ENCODE peak calls at places on chromosome 21, in five cellular contexts. P, C, X, V and R are unnamed samples.

GRCh38 chr21:45974073-45975016 is 7.2 kb upstream of the COL6A1 start:
- DNase-seq in C (no peak), V (peak), X (peak), P (no peak), R (peak)

GRCh38 chr21:37149411-37149810 is 76.4 kb downstream of the TTC3 start:
- DNase-seq in V (peak), P (no peak), C (no peak), X (no peak), R (no peak)

GRCh38 chr21:38170283-38170682 is 86.5 kb upstream of the KCNJ15 start:
- DNase-seq in X (no peak), V (peak), P (peak), C (no peak), R (no peak)

GRCh38 chr21:27062441-27062840 is 95.6 kb upstream of the ADAMTS5 start:
- DNase-seq in C (no peak), V (no peak), X (no peak), P (no peak), R (no peak)

GRCh38 chr21:15759469-15759868 is 29.7 kb downstream of the USP25 start:
- DNase-seq in V (no peak), C (no peak), P (no peak), X (no peak), R (no peak)

GRCh38 chr21:35476616-35477395 is 427.7 kb upstream of the RUNX1 start:
- DNase-seq in V (peak), P (no peak), C (no peak), X (no peak), R (no peak)

GRCh38 chr21:44407493-44407892 is 47.8 kb upstream of the LRRC3 start:
- DNase-seq in X (no peak), V (no peak), C (no peak), P (no peak), R (no peak)

GRCh38 chr21:45531393-45532215 is 10.6 kb downstream of the SLC19A1 start:
- DNase-seq in C (no peak), P (no peak), X (peak), V (no peak), R (no peak)

GRCh38 chr21:43192501-43193081 is 23.8 kb downstream of the CRYAA start:
- DNase-seq in P (no peak), V (no peak), C (no peak), X (peak), R (no peak)

GRCh38 chr21:33069243-33069642 is 698 bp upstream of the OLIG1 start:
- DNase-seq in P (no peak), X (no peak), V (no peak), C (no peak), R (no peak)

GRCh38 chr21:33069645-33069993 is 322 bp upstream of the OLIG1 start:
- DNase-seq in C (no peak), P (no peak), X (no peak), V (no peak), R (no peak)

GRCh38 chr21:33069994-33070811 is at the start of gene OLIG1:
- DNase-seq in V (peak), P (peak), C (peak), X (peak), R (no peak)

GRCh38 chr21:33070921-33071877 is 1.3 kb downstream of the OLIG1 start:
- DNase-seq in C (no peak), P (no peak), X (peak), V (peak), R (no peak)

DNA sequence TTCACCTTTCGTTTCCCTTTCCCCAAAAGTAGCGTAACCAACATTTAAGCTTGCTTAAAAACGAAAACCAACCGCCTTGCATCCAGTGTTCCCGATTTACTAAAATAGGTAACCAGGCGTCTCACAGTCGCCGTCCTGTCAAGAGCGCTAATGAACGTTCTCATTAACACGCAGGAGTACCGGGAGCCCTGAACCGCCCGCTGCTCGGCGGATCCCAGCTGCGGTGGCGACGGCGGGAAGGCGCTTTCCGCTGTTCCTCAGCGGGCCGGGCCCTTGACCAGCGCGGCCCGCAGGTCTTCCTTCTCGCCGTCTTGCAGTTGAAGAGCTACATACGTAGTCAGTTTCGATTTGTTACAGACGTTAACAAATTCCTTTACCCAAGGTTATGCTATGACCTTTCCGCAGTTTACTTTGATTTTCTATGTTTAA is 2.0 kb downstream of the OLIG1 start:
- DNase-seq in C (no peak), X (no peak), P (no peak), V (peak), R (no peak)
- H3K4me3 ChIP-seq in C (no peak), X (peak), P (peak), V (no peak), R (peak)

DNA sequence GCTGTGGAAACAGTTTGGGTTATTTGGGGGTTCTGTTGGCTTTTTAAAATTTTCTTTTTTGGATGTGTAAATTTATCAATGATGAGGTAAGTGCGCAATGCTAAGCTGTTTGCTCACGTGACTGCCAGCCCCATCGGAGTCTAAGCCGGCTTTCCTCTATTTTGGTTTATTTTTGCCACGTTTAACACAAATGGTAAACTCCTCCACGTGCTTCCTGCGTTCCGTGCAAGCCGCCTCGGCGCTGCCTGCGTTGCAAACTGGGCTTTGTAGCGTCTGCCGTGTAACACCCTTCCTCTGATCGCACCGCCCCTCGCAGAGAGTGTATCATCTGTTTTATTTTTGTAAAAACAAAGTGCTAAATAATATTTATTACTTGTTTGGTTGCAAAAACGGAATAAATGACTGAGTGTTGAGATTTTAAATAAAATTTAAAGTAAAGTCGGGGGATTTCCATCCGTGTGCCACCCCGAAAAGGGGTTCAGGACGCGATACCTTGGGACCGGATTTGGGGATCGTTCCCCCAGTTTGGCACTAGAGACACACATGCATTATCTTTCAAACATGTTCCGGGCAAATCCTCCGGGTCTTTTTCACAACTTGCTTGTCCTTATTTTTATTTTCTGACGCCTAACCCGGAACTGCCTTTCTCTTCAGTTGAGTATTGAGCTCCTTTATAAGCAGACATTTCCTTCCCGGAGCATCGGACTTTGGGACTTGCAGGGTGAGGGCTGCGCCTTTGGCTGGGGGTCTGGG is 3.2 kb downstream of the OLIG2 start:
- DNase-seq in V (no peak), P (no peak), C (no peak), X (no peak), R (no peak)
- H3K4me3 ChIP-seq in V (no peak), P (peak), C (no peak), X (no peak), R (peak)

DNA sequence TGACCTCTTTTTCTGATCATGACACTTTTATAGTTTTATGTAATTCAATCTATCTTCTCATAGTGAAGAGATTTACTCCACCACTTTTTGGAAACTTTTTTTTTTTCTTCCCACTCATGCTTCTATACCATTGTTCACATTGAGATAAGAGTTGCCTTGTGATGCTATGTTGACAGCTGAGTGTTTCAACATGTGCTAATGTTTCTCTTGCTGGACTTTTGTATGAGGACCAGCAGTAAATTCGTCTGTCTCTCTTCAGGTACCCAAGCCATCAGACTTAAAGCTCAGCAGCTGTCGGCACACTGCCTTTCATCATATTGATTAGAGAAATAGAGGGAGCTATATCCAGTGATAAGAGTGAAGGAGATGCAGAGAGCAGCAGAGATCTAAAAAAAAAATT is 227.0 kb downstream of the GRIK1 start:
- DNase-seq in P (no peak), X (no peak), C (no peak), V (no peak), R (no peak)
- H3K4me3 ChIP-seq in P (no peak), X (no peak), C (no peak), V (no peak), R (no peak)

GRCh38 chr21:30769724-30770431 is 14.7 kb upstream of the KRTAP21-1 start:
- DNase-seq in P (no peak), C (no peak), V (no peak), X (no peak), R (no peak)
- H3K4me3 ChIP-seq in P (no peak), C (no peak), V (no peak), X (no peak), R (no peak)

DNA sequence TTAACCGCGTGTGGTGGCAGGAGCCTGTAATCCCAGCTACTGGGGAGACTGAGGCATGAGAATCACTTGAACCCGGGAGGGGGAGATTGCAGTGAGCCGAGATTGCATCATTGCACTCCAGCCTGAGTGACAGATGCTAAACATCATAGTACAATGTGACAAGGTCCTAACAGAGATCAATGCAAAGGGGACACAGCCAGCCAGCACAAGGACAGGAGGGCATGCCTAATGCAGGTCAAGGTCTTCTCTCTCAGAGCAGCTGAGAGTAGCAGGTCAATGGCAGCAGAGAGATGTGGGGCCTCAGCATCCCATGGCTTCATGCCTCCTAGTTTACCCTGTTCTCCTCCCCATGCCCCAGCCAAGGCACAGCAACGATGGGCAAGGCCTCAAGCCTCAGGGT is 3.0 kb upstream of the SMIM11 start:
- DNase-seq in V (no peak), C (no peak), X (no peak), P (no peak), R (no peak)
- H3K4me3 ChIP-seq in V (no peak), C (no peak), X (no peak), P (no peak), R (no peak)

DNA sequence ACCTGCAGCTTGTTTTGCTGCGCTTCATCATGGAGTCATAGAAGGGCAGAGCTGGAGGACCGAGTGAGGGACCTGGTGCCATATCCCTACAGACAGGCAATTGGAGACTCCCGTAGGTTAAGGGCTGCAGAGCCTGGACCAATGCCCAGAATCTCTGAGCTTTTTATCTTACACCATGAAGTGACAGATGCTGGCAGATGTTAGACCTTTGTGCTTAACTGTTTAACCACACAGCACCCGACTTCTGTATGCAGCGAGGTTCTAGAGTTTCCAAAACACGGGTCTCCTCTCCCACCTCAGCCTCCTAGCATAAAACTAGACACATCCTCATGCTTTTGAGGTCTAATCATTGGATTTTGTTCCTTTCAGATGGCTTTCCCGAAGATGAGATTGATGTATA is 47.5 kb downstream of the B3GALT5 start:
- DNase-seq in C (no peak), V (peak), X (no peak), P (no peak), R (no peak)
- H3K4me3 ChIP-seq in C (no peak), V (peak), X (no peak), P (no peak), R (no peak)

GRCh38 chr21:42059721-42060120 is 11.4 kb upstream of the UMODL1 start:
- DNase-seq in P (no peak), X (peak), C (no peak), V (no peak), R (no peak)

GRCh38 chr21:42061866-42062542 is 9.1 kb upstream of the UMODL1 start:
- DNase-seq in V (no peak), C (no peak), P (no peak), X (peak), R (peak)

GRCh38 chr21:42060166-42060565 is 11.0 kb upstream of the UMODL1 start:
- DNase-seq in C (no peak), X (peak), V (no peak), P (no peak), R (no peak)

GRCh38 chr21:42062543-42063022 is 8.5 kb upstream of the UMODL1 start:
- DNase-seq in X (peak), P (peak), V (no peak), C (no peak), R (peak)

GRCh38 chr21:42061195-42061865 is 9.8 kb upstream of the UMODL1 start:
- DNase-seq in V (no peak), X (peak), P (no peak), C (no peak), R (peak)
- H3K4me3 ChIP-seq in V (no peak), X (no peak), P (peak), C (no peak), R (peak)